ENCODE peak calls at places on chromosomes 12 and 14, in four cellular contexts. D, W, L and G are unnamed samples.

GRCh38 chr12:130013771-130014484 is 110.1 kb upstream of the TMEM132D start:
- DNase-seq in D (no peak), W (peak; percentile 59), L (peak; percentile 87), G (peak; percentile 34)

GRCh38 chr14:30848449-30849240 is 25.7 kb upstream of the COCH start:
- DNase-seq in D (no peak), W (no peak), L (no peak), G (no peak)

GRCh38 chr12:98895086-98895651 is 250.1 kb downstream of the APAF1 start:
- DNase-seq in D (no peak), W (no peak), L (peak; percentile 78), G (no peak)

GRCh38 chr12:2479866-2480510 is 314.8 kb upstream of the FKBP4 start:
- DNase-seq in D (no peak), W (no peak), L (no peak), G (no peak)

GRCh38 chr12:91781114-91781513 is 364.5 kb downstream of the BTG1 start:
- DNase-seq in D (peak; percentile 43), W (no peak), L (no peak), G (no peak)

GRCh38 chr12:9244894-9245293 is 36.7 kb upstream of the PZP start:
- DNase-seq in D (no peak), W (no peak), L (no peak), G (no peak)

GRCh38 chr14:92973265-92973797 is 50.4 kb downstream of the CHGA start:
- DNase-seq in D (no peak), W (peak; percentile 32), L (peak; percentile 100), G (peak; percentile 53)

GRCh38 chr14:80493620-80494019 is 282.3 kb upstream of the DIO2 start:
- DNase-seq in D (no peak), W (no peak), L (no peak), G (no peak)

GRCh38 chr12:99619389-99620158 is 28.0 kb upstream of the GARIN6 start:
- DNase-seq in D (peak; percentile 12), W (peak; percentile 18), L (peak; percentile 56), G (peak; percentile 55)

GRCh38 chr12:120194534-120195395 is at the start of gene GCN1:
- DNase-seq in D (peak; percentile 83), W (peak; percentile 57), L (peak; percentile 94), G (peak; percentile 95)

GRCh38 chr12:87511371-87511770 is 517.8 kb downstream of the C12orf50 start:
- DNase-seq in D (no peak), W (no peak), L (no peak), G (peak; percentile 9)

GRCh38 chr12:105561981-105562726 is 231.7 kb downstream of the C12orf75 start:
- DNase-seq in D (peak; percentile 83), W (no peak), L (no peak), G (no peak)

GRCh38 chr14:71430321-71431168 is 501.7 kb upstream of the RGS6 start:
- DNase-seq in D (no peak), W (no peak), L (no peak), G (no peak)

GRCh38 chr12:69966839-69967238 is 141.8 kb downstream of the MYRFL start:
- DNase-seq in D (no peak), W (no peak), L (no peak), G (peak; percentile 10)

GRCh38 chr14:65422093-65422834 is 9.7 kb downstream of the FUT8 start:
- DNase-seq in D (no peak), W (no peak), L (no peak), G (no peak)

GRCh38 chr14:58669556-58670200 is 31.9 kb downstream of the DACT1 start:
- DNase-seq in D (no peak), W (no peak), L (no peak), G (peak; percentile 59)

GRCh38 chr14:55297611-55298323 is 26.5 kb downstream of the FBXO34 start:
- DNase-seq in D (no peak), W (no peak), L (no peak), G (peak; percentile 51)

GRCh38 chr14:98498019-98498885 is 773.7 kb downstream of the BCL11B start:
- DNase-seq in D (no peak), W (no peak), L (no peak), G (peak; percentile 50)

GRCh38 chr12:4238577-4238976 is 35.0 kb upstream of the CCND2 start:
- DNase-seq in D (no peak), W (no peak), L (no peak), G (no peak)

GRCh38 chr14:44369401-44370123 is 137.5 kb downstream of the FSCB start:
- DNase-seq in D (no peak), W (no peak), L (no peak), G (no peak)

GRCh38 chr14:23028800-23029199 is 5.9 kb downstream of the PSMB5 start:
- DNase-seq in D (no peak), W (no peak), L (no peak), G (no peak)

GRCh38 chr12:52239767-52240166 is 6.7 kb downstream of the KRT7 start:
- DNase-seq in D (no peak), W (no peak), L (no peak), G (no peak)

GRCh38 chr14:68655021-68655811 is 137.7 kb downstream of the ZFP36L1 start:
- DNase-seq in D (no peak), W (no peak), L (peak; percentile 35), G (no peak)

GRCh38 chr12:19739195-19739776 is 300.0 kb downstream of the AEBP2 start:
- DNase-seq in D (peak; percentile 76), W (peak; percentile 29), L (no peak), G (peak; percentile 36)

GRCh38 chr12:122721057-122721545 is 4.5 kb upstream of the HCAR3 start:
- DNase-seq in D (no peak), W (no peak), L (no peak), G (no peak)

GRCh38 chr12:81863406-81863805 is 104.3 kb upstream of the PPFIA2 start:
- DNase-seq in D (peak; percentile 4), W (peak; percentile 8), L (no peak), G (no peak)

DNA sequence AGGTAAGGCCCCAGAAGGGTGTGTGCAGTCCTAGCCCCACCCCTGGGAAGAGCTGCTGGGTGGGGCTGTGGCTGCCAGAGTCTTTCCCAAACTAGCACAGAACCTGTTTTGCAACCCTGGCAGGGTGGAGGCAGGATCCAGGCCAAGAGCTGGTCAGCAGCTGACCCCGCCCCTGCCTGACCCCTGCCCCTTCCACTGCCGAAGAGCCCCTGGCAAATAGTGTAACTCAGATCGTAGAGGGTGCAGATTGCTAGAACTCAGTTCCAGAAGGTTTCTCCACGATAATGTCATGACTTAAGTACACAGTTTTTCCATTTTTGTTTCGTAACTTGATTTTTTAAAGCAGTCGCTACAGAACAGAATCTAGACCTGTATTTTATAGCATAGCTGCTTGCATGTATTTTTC is 26.7 kb upstream of the PNMA1 start:
- DNase-seq in D (peak; percentile 57), W (no peak), L (no peak), G (peak; percentile 88)
- H3K4me1 ChIP-seq in D (peaks cover 70% of the 10 kb centered on the region), W (peaks cover 23% of the 10 kb centered on the region), L (peaks cover 18% of the 10 kb centered on the region), G (peaks cover 51% of the 10 kb centered on the region)

GRCh38 chr14:53882684-53883083 is 73.9 kb downstream of the BMP4 start:
- DNase-seq in D (peak; percentile 63), W (no peak), L (no peak), G (no peak)

GRCh38 chr14:53880761-53881160 is 75.9 kb downstream of the BMP4 start:
- DNase-seq in D (no peak), W (no peak), L (no peak), G (no peak)

GRCh38 chr14:53881161-53881846 is 75.3 kb downstream of the BMP4 start:
- DNase-seq in D (peak; percentile 87), W (no peak), L (no peak), G (no peak)

GRCh38 chr14:53883739-53884138 is 72.9 kb downstream of the BMP4 start:
- DNase-seq in D (no peak), W (no peak), L (no peak), G (no peak)

DNA sequence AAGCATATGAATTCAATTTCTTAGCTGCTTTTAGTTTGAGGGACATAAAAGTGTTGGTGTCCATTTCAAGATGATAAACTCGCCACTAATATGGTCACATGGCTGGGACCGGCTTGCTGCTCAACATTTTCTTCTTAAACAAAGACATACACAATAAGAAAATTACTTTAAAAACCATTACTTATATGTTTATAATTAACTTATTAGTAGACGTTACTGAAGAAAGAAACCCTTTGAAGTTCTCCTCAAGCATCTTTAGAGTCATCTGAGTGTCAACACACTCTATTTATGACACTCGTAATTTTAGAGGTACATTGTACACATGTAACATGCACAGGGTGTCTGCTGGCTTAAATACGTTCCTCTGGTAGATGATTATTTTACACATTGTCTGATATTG is 74.7 kb downstream of the BMP4 start:
- DNase-seq in D (no peak), W (no peak), L (no peak), G (no peak)
- H3K4me3 ChIP-seq in D (no peak overlapping the region), W (no peak overlapping the region), L (no peak overlapping the region), G (no peak overlapping the region)

GRCh38 chr12:31522607-31523006 is 68.3 kb downstream of the DENND5B start:
- DNase-seq in D (no peak), W (no peak), L (no peak), G (no peak)
- H2BK12ac ChIP-seq in D (peak overlapping the region; percentile 2), W (no peak overlapping the region), L (peak overlapping the region; percentile 85), G (no peak overlapping the region)

DNA sequence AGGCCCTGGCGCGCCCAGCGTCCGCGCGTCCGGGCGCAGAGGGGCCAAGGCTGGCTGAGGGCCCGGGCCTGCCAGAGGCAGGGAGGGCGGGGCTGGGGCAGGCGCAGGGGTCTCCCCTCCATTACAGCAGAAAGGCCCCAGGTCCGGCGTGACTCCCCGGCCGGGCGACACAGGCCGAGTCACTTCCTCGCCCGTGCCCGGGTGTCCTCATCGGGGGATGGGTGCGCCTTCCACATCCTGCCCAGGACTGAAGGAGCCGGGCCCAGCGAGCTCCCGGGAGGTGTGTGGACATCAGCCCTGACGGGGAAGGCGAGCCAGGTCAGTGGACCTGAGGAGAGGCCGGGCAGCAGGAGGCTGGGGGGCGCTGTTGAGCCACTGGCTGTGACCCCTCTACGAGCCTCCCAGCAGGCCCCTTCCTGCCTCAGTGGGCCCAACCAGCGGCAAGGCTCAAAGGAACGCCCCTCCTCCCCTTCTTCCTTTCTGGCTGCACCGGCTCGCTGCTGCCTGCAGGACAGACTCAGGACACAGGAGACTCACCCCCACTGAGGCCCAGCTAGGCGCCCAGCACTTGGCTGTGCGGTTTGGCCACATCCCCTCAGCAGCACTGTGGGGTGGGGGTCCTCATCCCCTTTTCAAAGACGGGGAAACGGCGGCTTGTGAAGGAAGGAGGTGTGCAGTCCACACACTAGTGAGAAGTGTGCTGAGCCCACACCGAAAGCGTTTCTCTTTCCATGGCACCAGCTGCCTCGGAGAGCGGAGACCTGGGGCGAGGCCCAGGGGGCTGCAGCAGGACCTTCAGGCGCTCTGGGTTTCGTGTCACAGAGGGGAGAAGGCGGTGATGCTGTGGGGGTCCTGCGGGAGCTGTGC is 606 bp downstream of the TNFAIP2 start:
- DNase-seq in D (peak; percentile 56), W (no peak), L (peak; percentile 82), G (peak; percentile 62)
- H3K4me1 ChIP-seq in D (peaks cover 77% of the 10 kb centered on the region), W (peaks cover 29% of the 10 kb centered on the region), L (peaks cover 24% of the 10 kb centered on the region), G (peaks cover 15% of the 10 kb centered on the region)